ENCODE peak calls at places on chromosomes 16 and 17, in four cellular contexts. T is SK-N-SH, W is K562, Y is GM12878. B is an unnamed sample. For H3K4me1, the result is how much of the 10 kb centered on the place peaks cover.

GRCh38 chr17:78174332-78174869 is 6.0 kb downstream of the SYNGR2 start:
- DNase-seq in T (no peak), W (no peak), Y (no peak), B (no peak)

GRCh38 chr17:17063546-17064122 is 21.4 kb downstream of the MPRIP start:
- DNase-seq in T (no peak), W (no peak), Y (no peak), B (no peak)

GRCh38 chr17:17152385-17152784 is 53.7 kb downstream of the PLD6 start:
- DNase-seq in T (no peak), W (no peak), Y (no peak), B (no peak)

GRCh38 chr17:1232786-1233185 is 37.5 kb upstream of the BHLHA9 start:
- DNase-seq in T (no peak), W (no peak), Y (no peak), B (no peak)

GRCh38 chr17:41624208-41625101 is at the start of gene KRT17:
- DNase-seq in T (no peak), W (peak), Y (no peak), B (no peak)

GRCh38 chr16:15953929-15954813 is 4.8 kb downstream of the ABCC1 start:
- DNase-seq in T (no peak), W (no peak), Y (no peak), B (no peak)

GRCh38 chr17:4542003-4542725 is 13.0 kb downstream of the MYBBP1A start:
- DNase-seq in T (no peak), W (no peak), Y (no peak), B (no peak)

GRCh38 chr17:75652934-75653549 is 13.9 kb downstream of the RECQL5 start:
- DNase-seq in T (peak), W (peak), Y (no peak), B (no peak)

GRCh38 chr17:37830151-37830993 is 85.5 kb upstream of the HNF1B start:
- DNase-seq in T (no peak), W (no peak), Y (peak), B (no peak)

GRCh38 chr17:32588982-32589381 is 102.2 kb downstream of the CDK5R1 start:
- DNase-seq in T (peak), W (peak), Y (no peak), B (no peak)

GRCh38 chr17:66675991-66676371 is 158.9 kb upstream of the CACNG5 start:
- DNase-seq in T (no peak), W (no peak), Y (no peak), B (no peak)

GRCh38 chr17:34647511-34647910 is 68.1 kb downstream of the TMEM132E start:
- DNase-seq in T (peak), W (peak), Y (no peak), B (no peak)

GRCh38 chr17:4407851-4408250 is 25.9 kb upstream of the SPNS3 start:
- DNase-seq in T (no peak), W (no peak), Y (no peak), B (no peak)

GRCh38 chr17:74873874-74874614 is 1.2 kb upstream of the FDXR start:
- DNase-seq in T (peak), W (peak), Y (no peak), B (no peak)

GRCh38 chr16:67672739-67673662 is 6.4 kb downstream of the C16orf86 start:
- DNase-seq in T (peak), W (peak), Y (no peak), B (no peak)

GRCh38 chr17:76671912-76672262 is 28.3 kb upstream of the ST6GALNAC1 start:
- DNase-seq in T (no peak), W (no peak), Y (no peak), B (no peak)

GRCh38 chr16:48616571-48616970 is 6.6 kb upstream of the N4BP1 start:
- DNase-seq in T (no peak), W (no peak), Y (no peak), B (no peak)

GRCh38 chr17:45018514-45019176 is 32.8 kb downstream of the DCAKD start:
- DNase-seq in T (peak), W (peak), Y (no peak), B (no peak)

GRCh38 chr16:30533146-30533522 is 1.5 kb downstream of the ZNF747 start:
- DNase-seq in T (no peak), W (no peak), Y (no peak), B (no peak)

GRCh38 chr16:49696414-49697101 is 159.4 kb downstream of the ZNF423 start:
- DNase-seq in T (peak), W (no peak), Y (no peak), B (peak)

GRCh38 chr17:63675231-63675606 is 24.7 kb downstream of the LIMD2 start:
- DNase-seq in T (peak), W (peak), Y (no peak), B (no peak)

GRCh38 chr17:65008877-65009276 is 47.7 kb downstream of the GNA13 start:
- DNase-seq in T (no peak), W (no peak), Y (no peak), B (no peak)
- H3K4me1 ChIP-seq in T (under half), W (under half), Y (under half), B (under half)

GRCh38 chr16:47519996-47520679 is 59.0 kb downstream of the PHKB start:
- DNase-seq in T (no peak), W (peak), Y (no peak), B (no peak)

GRCh38 chr16:47524007-47524405 is 62.9 kb downstream of the PHKB start:
- DNase-seq in T (no peak), W (no peak), Y (no peak), B (no peak)

GRCh38 chr16:47523342-47524006 is 62.3 kb downstream of the PHKB start:
- DNase-seq in T (no peak), W (no peak), Y (peak), B (no peak)

GRCh38 chr16:47519543-47519942 is 58.4 kb downstream of the PHKB start:
- DNase-seq in T (no peak), W (no peak), Y (no peak), B (no peak)

GRCh38 chr16:47519037-47519436 is 57.9 kb downstream of the PHKB start:
- DNase-seq in T (no peak), W (no peak), Y (no peak), B (no peak)
- TF ChIP-seq NRF1 in T (no peak), W (no peak), Y (no peak), B (no peak)

DNA sequence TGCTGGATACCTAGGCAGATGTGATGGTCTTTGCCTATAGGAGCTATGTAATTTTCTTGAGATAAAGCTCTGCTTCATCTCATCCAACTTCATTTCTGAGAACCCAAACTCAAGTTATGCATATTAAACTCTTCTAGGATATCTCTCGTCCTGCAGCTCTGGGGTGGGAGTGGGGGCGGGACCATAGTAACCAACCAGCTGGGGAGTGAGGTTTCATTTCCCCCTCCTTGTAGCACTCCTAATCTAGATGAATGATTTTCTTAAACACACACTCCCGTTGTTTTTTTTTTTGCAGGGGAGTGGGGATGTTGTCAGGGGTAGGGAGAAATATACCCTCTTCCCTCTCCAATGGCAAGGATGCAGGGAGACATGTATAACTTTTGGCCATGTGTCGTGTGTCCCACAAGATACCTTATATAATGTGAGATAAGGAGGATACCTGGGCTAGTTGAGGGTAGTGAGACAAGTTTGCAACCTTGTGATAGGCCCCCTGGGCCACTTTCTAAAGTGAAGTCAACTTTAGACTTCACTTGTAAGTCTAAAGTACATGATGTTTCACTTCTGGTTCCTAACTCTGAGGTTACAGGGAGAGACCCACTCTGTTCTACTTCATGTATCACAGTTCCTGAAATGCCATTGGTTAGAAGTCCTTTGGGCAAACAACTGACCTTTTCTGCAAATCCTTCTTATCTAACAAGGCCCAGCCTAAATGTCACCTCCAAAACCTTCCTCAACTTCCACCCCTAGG is 10.6 kb upstream of the HEATR6 start:
- DNase-seq in T (no peak), W (peak), Y (peak), B (no peak)
- H3K4me1 ChIP-seq in T (under half), W (under half), Y (under half), B (under half)

DNA sequence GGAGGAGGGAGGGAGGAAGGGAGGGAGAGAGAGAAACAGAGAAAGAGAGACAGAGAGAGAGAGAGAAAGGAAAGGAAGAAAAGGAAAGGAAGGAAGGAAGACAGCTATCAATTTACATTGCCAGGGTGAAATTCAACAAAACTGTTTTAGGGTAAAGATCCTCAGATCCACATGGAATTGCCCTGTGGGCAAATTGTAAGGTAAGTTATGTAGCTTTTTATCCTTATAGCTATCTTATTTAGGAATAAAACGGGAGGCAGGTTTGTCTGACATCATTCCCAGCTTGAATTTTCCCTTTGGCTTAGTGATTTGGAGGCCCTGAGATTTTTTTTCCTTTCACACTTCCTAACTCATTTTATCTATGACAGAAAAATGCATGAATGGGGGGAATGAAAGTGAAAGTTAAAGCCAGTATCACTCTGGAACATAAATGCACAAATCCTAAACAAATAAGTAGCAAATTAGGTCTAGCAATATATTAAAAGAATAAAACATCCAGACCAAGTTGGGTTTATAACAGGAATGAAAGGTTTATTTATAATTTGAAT is 3.4 kb upstream of the UQCRC2 start:
- DNase-seq in T (no peak), W (no peak), Y (no peak), B (no peak)
- TF ChIP-seq NRF1 in T (no peak), W (no peak), Y (no peak), B (no peak)

DNA sequence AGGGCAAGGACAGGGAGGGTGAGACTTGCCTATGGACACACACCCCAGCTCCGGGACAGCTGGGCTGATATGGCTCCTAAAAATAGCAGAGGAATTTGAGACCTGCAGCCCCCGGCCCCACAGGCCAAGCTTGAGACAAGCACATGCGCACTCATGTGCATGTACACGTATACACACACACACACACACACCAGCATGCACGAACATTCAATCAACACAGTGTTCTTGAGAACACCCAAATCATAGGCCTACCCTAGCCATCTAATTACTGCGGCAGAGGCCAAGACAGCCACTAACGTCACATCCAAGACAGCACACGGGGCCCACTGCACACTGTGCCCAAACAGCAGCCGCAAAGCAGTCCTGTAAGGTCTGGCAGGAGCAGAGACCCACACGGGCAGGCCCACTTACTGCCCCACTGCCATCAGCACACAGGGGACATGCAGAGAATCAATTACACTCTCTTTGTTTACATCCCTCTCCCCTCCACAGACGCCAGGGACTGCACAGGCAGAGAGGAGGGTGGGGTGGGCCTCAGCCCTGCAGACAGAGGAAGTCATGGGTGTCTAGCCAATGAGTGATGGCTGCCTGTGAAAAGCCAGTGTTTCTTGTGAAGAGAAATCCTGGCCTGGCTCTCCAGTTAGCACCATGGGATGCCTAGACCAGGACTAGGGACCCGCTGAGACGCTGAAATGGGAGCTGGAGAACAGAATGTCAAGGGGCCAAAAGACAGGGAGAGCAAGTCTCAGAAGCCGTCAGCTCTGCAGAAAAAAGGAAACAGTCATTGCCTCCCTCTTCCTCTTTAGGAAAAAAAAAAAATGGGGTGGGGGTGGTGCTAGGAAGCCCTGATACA is 39.3 kb downstream of the MYO18A start:
- DNase-seq in T (peak), W (no peak), Y (no peak), B (no peak)
- H3K4me1 ChIP-seq in T (under half), W (under half), Y (under half), B (under half)

GRCh38 chr17:82065638-82066303 is at the start of gene DUS1L:
- DNase-seq in T (peak), W (peak), Y (no peak), B (peak)
- TF ChIP-seq NRF1 in T (no peak), W (peak), Y (no peak), B (no peak)

GRCh38 chr16:57427307-57427706 is 19.9 kb downstream of the CIAPIN1 start:
- DNase-seq in T (no peak), W (no peak), Y (no peak), B (no peak)
- H3K4me1 ChIP-seq in T (under half), W (under half), Y (under half), B (under half)

GRCh38 chr16:4498546-4499195 is 22.5 kb downstream of the HMOX2 start:
- DNase-seq in T (no peak), W (no peak), Y (no peak), B (no peak)

GRCh38 chr16:4495766-4496165 is 19.6 kb downstream of the HMOX2 start:
- DNase-seq in T (no peak), W (no peak), Y (no peak), B (no peak)

GRCh38 chr16:4491898-4492297 is 15.7 kb downstream of the HMOX2 start:
- DNase-seq in T (no peak), W (no peak), Y (no peak), B (no peak)

GRCh38 chr16:4496305-4496704 is 20.1 kb downstream of the HMOX2 start:
- DNase-seq in T (no peak), W (no peak), Y (no peak), B (no peak)

DNA sequence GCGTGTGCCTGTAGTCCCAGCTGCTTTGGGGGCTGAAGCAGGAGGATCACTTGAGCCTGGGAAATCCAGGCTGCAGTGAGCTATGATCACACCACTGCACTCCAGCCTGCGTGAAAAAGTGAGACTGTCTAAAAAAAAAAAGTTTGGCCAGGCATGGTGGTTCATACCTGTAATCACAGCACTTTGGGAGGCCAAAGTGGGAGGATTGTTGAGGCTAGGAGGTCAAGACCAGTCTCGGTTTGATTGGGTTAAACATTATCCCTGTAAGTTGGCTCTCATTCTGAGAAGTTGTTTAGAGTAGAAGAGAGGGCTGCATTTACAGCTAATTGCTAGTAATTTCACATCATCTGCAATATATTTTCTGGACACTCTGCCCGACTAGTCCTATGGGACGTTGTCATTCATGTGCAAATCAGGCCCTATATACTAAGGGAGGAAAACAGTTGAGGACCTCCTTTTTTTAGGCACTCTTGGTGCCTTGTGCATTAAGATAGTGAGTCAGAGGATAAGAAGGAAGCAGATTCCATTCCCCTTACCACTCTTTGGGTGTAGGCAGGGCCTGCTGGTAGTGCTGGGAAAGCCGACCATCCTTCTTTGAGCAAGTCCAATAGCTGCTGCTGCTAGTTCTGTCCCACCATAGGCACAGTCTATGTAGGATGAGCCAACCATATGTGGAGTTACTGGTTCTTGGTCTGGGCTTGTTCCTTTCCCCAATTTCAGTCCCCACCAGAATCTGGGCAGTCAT is 18.7 kb downstream of the HMOX2 start:
- DNase-seq in T (no peak), W (no peak), Y (no peak), B (no peak)
- TF ChIP-seq NRF1 in T (no peak), W (no peak), Y (no peak), B (no peak)

DNA sequence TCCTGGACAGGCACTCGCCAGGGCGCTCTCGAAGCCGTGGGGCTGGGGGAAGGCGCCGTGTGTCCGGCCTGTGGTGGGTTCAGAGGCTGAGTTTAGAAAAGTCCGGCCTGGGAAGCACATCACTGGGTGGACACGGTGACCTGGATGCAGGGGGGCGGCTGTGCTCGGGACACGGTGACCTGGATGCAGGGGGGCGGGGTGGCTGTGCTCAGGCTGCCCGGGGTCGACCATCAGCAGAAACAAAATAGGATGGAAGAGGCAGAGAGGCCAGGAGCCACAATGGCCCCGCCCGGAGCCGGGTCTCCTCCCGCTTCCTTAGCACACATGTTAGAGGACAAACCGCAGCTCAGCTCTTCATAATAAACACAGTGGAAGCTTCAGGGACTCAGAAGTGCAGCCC is 43.2 kb upstream of the GNG13 start:
- DNase-seq in T (no peak), W (no peak), Y (no peak), B (no peak)
- H3K4me1 ChIP-seq in T (under half), W (half or more), Y (under half), B (under half)

B was measured in H1.